ENCODE peak calls at places on chromosome 18, in eight cellular contexts. J is endothelial cell of umbilical vein, Q is neural progenitor cell, P is GM23338, R is mammary epithelial cell, V is astrocyte, H is K562, K is PC-3. I is an unnamed sample.

GRCh38 chr18:62957885-62958472 is 242.6 kb downstream of the PHLPP1 start:
- DNase-seq in K (peak), J (peak), V (no peak), H (no peak), R (peak), Q (peak), P (peak), I (no peak)

GRCh38 chr18:44790860-44791259 is 110.2 kb downstream of the SETBP1 start:
- DNase-seq in R (no peak), H (no peak), V (no peak), Q (no peak), K (no peak), J (no peak), P (no peak), I (no peak)

GRCh38 chr18:39990540-39990939 is 1964.5 kb upstream of the PIK3C3 start:
- DNase-seq in K (no peak), R (no peak), J (no peak), H (no peak), V (no peak), Q (peak), P (peak), I (no peak)

GRCh38 chr18:61277808-61278207 is 55.4 kb upstream of the CDH20 start:
- DNase-seq in J (no peak), Q (no peak), V (no peak), P (no peak), H (no peak), R (no peak), K (no peak), I (no peak)

GRCh38 chr18:54880706-54881105 is 52.4 kb downstream of the RAB27B start:
- DNase-seq in Q (no peak), P (peak), R (peak), K (peak), H (no peak), V (peak), J (no peak), I (peak)

GRCh38 chr18:51195602-51196115 is 1.8 kb downstream of the MEX3C start:
- DNase-seq in J (peak), R (peak), P (peak), Q (peak), V (peak), H (no peak), K (peak), I (no peak)

GRCh38 chr18:68772268-68772667 is 25.6 kb upstream of the CCDC102B start:
- DNase-seq in H (no peak), K (no peak), J (no peak), P (no peak), V (no peak), Q (no peak), R (no peak), I (no peak)

GRCh38 chr18:40555914-40556313 is 1399.1 kb upstream of the PIK3C3 start:
- DNase-seq in J (no peak), P (no peak), K (no peak), R (no peak), Q (no peak), V (no peak), H (no peak), I (no peak)

GRCh38 chr18:74128114-74128513 is 19.5 kb downstream of the FBXO15 start:
- DNase-seq in P (no peak), J (no peak), R (no peak), Q (peak), K (no peak), H (no peak), V (no peak), I (no peak)

GRCh38 chr18:62387257-62387656 is 62.1 kb downstream of the TNFRSF11A start:
- DNase-seq in H (no peak), Q (no peak), P (no peak), K (peak), V (no peak), R (no peak), J (no peak), I (no peak)

GRCh38 chr18:35697869-35698268 is 116.3 kb downstream of the GALNT1 start:
- DNase-seq in K (no peak), V (peak), J (no peak), P (no peak), H (no peak), R (peak), Q (no peak), I (peak)

GRCh38 chr18:9418047-9418690 is 57.1 kb upstream of the RALBP1 start:
- DNase-seq in J (no peak), H (no peak), Q (no peak), R (no peak), K (no peak), V (no peak), P (peak), I (no peak)

GRCh38 chr18:23386317-23386716 is 66.8 kb upstream of the RIOK3 start:
- DNase-seq in V (peak), J (no peak), H (no peak), Q (no peak), R (peak), P (no peak), K (peak), I (no peak)

GRCh38 chr18:62603211-62603610 is 80.4 kb downstream of the ZCCHC2 start:
- DNase-seq in J (no peak), H (no peak), K (no peak), Q (no peak), P (no peak), R (no peak), V (no peak), I (no peak)

GRCh38 chr18:11034816-11035215 is 114.6 kb downstream of the PIEZO2 start:
- DNase-seq in P (no peak), V (no peak), R (no peak), H (no peak), J (no peak), K (no peak), Q (no peak), I (no peak)

GRCh38 chr18:43932140-43932539 is 654.9 kb upstream of the SYT4 start:
- DNase-seq in P (no peak), R (no peak), K (no peak), H (no peak), Q (no peak), J (no peak), V (peak), I (no peak)

GRCh38 chr18:61765097-61765496 is 127.7 kb downstream of the RNF152 start:
- DNase-seq in K (no peak), P (peak), R (peak), J (no peak), V (peak), H (no peak), Q (peak), I (no peak)

GRCh38 chr18:47036298-47036874 is 965 bp upstream of the ELOA2 start:
- DNase-seq in J (peak), K (peak), P (peak), Q (peak), V (peak), R (peak), H (peak), I (no peak)

GRCh38 chr18:55819448-55819847 is 231.5 kb upstream of the TCF4 start:
- DNase-seq in P (no peak), J (no peak), R (no peak), K (no peak), H (no peak), Q (no peak), V (no peak), I (no peak)

GRCh38 chr18:22977847-22978701 is 44.9 kb downstream of the RBBP8 start:
- DNase-seq in J (peak), Q (no peak), H (no peak), P (no peak), V (peak), R (peak), K (peak), I (peak)

GRCh38 chr18:58893388-58894099 is 28.9 kb downstream of the ZNF532 start:
- DNase-seq in V (no peak), P (no peak), Q (no peak), J (no peak), K (peak), R (peak), H (no peak), I (peak)

GRCh38 chr18:10412933-10413332 is 41.5 kb upstream of the APCDD1 start:
- DNase-seq in V (no peak), K (no peak), R (peak), H (no peak), J (no peak), Q (no peak), P (no peak), I (peak)

GRCh38 chr18:2537281-2537680 is 34.0 kb downstream of the METTL4 start:
- DNase-seq in K (no peak), Q (no peak), V (no peak), R (no peak), P (no peak), J (no peak), H (no peak), I (no peak)

GRCh38 chr18:13700153-13700552 is 26.2 kb downstream of the FAM210A start:
- DNase-seq in Q (no peak), H (no peak), P (no peak), R (no peak), K (no peak), V (no peak), J (no peak), I (no peak)

GRCh38 chr18:56992777-56993176 is 154.1 kb upstream of the BOD1L2 start:
- DNase-seq in K (peak), Q (no peak), R (peak), P (no peak), J (no peak), H (no peak), V (peak), I (no peak)

GRCh38 chr18:54357082-54357659 is 487 bp downstream of the STARD6 start:
- DNase-seq in V (no peak), J (peak), R (peak), P (no peak), H (no peak), K (no peak), Q (no peak), I (no peak)

GRCh38 chr18:33804258-33804657 is 226.2 kb downstream of the ASXL3 start:
- DNase-seq in P (no peak), Q (no peak), J (no peak), V (peak), R (peak), K (peak), H (no peak), I (peak)

GRCh38 chr18:4181882-4182568 is 273.1 kb downstream of the DLGAP1 start:
- DNase-seq in V (no peak), J (no peak), R (no peak), K (no peak), H (no peak), P (peak), Q (peak), I (no peak)

GRCh38 chr18:9617006-9617542 is 2.7 kb upstream of the PPP4R1 start:
- DNase-seq in J (peak), H (no peak), Q (no peak), P (no peak), K (peak), V (no peak), R (no peak), I (no peak)

DNA sequence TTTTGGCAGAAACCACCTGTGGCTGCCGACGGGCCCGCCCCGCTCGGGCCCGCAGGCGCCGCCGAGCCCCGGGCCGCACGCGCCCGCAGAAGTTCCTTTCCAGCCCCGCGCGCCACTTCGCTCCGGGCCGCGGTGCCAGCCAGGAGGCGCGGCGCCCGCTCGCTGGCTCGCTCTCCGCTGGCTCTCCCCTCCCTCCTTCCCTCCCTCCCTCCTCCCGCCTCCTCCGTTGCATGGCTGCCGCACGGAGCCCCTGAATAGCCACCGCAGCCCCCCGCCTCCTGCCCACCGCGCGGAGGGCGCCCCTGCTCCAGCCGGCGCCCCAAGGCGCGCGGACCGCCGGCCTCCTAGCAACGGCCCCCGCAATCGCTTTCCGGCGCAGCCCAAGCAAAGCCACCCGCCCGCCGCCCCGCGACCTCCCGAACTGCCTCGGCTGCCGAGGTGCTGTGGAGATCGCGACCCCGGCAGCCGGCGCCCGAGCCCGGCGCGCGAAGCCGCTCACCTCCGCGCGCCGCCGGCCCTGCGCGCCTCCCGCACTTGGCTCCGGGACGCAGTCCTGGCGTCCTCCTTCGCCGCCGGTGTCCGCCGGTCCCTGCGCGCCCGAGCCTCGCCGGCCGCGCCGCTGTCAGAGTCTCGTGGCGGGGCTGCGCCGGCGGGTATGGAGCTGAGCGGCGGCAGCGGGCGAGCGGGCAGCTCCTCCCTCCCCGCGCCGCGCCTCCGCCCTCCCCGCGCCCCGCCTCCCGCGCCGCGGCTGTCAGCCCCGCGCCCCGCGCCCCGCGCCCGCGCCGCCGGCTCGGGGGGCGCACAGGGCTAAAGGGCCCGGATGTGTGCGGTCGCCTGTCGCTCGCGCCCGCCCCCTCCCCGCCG is at the start of gene ZBTB7C:
- DNase-seq in Q (peak), H (peak), J (peak), P (peak), V (no peak), K (no peak), R (peak), I (no peak)
- TF ChIP-seq EZH2 in Q (no peak), H (no peak), J (peak), P (no peak), V (no peak), K (no peak), R (no peak), I (no peak)

GRCh38 chr18:29145993-29146539 is 969.1 kb upstream of the CDH2 start:
- DNase-seq in H (no peak), V (no peak), Q (no peak), R (no peak), J (no peak), K (no peak), P (no peak), I (no peak)

GRCh38 chr18:29147944-29148343 is 971.0 kb upstream of the CDH2 start:
- DNase-seq in K (peak), Q (peak), V (peak), R (peak), J (peak), H (no peak), P (peak), I (no peak)
- H3K27ac ChIP-seq in K (no peak), Q (no peak), V (no peak), R (no peak), J (no peak), H (no peak), P (no peak), I (no peak)

DNA sequence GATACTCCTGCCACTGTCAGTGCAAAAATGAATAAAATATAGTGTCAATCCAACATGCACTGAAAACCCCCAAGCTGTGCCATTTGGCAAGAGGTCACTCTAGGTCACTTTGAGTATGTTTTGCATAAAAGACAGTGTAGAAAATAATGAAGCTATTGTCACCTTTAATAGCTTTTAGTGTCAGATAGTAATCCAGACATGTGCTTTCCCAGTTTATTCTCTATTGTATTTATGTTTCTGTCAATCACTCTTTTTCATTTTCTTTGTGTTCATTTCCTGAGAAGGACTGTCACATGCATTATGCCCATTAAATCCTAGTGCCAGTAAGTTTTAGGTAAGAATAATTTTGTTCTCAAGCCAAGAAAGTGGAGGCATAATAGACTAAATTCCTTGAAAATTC is 1073.9 kb upstream of the CDH2 start:
- DNase-seq in R (no peak), V (no peak), Q (no peak), J (no peak), H (no peak), P (no peak), K (no peak), I (no peak)
- H3K4me3 ChIP-seq in R (no peak), V (no peak), Q (no peak), J (no peak), H (no peak), P (no peak), K (no peak), I (no peak)

DNA sequence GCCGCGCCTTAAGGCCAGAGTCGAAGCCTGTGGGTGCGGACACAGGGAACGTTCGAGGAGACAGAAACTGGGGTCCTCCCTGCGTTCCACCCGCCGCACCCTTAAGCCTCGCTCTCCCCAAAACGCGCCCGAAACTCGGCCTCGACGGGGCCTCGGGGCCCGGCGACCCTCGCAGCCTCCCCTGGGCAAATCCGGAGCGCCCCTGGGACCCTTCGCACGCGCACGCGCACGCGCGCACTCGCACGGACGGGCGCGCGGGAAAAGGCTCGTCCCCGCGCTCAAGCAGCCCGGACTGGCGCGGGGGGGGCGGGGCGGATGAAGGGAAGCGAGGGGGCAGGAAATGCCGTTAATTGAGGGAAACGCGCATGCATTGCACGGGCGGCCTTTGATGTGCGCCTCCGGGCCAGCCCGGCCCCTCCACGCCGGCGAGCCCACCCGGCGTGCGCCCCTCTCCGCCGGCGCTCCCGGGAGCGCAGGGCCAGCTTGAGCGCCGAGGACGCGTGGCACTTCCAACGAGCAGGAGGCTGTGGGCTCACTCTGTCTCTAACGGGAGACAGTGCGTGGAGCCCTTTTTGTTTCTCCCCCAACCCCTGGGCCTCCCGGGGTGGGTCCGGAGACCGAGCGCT is 5.4 kb upstream of the SALL3 start:
- DNase-seq in J (no peak), K (no peak), Q (peak), P (peak), V (no peak), H (no peak), R (no peak), I (no peak)
- TF ChIP-seq EZH2 in J (peak), K (peak), Q (peak), P (peak), V (peak), H (no peak), R (no peak), I (no peak)

DNA sequence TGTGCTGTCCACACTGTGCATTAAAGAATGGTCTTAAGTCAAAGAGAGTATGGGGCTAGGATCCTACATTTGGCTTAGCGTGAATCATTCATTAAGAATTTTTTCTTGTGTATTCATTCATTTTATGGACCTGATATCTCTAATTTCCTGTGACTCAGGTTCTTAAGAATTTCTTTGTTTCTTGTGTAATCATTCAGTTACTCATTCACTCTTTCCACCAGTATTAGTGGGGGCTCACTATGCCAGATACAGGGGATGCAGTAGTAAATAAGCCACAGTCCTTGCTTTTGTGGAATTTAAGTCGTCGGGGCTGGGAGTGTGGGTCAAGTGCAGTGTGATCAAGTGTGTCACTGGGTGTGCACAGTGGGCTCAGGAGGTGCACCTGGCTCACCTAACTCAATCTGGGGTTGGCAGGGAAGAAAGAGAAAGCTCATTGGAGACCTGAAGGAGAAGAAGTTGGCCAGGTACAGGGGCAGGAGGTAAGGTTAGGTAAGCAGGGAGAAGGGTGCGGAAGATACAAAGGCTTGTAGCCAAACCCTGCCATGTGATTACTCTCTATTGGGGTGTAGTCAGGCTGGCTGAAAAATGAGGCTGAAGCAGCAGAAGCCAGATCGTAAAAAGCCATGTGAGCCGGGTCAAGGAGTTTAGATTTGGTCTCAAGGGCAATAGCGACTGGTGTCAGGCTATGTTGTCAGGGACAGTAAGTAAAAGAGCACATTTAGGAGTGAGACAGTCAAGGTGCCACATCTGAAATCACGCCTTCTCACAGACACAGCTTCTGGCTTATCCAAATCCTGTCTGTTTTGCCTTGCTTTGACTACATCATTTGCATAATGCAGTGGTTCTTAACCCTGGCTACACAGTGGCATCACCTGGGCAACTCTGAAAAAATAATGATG is 67.2 kb downstream of the KCTD1 start:
- DNase-seq in V (peak), R (peak), Q (no peak), K (peak), J (peak), P (no peak), H (no peak), I (peak)
- H3K27ac ChIP-seq in V (peak), R (peak), Q (no peak), K (peak), J (peak), P (no peak), H (no peak), I (peak)

GRCh38 chr18:12281861-12282260 is 26.2 kb upstream of the TUBB6 start:
- DNase-seq in Q (no peak), H (no peak), J (no peak), V (no peak), R (no peak), K (no peak), P (no peak), I (no peak)

GRCh38 chr18:12278153-12278764 is 24.1 kb downstream of the CIDEA start:
- DNase-seq in K (peak), R (peak), J (no peak), H (no peak), Q (peak), P (peak), V (no peak), I (no peak)

GRCh38 chr18:12279781-12280531 is 25.8 kb downstream of the CIDEA start:
- DNase-seq in V (no peak), K (no peak), H (no peak), Q (no peak), R (no peak), P (no peak), J (no peak), I (no peak)

GRCh38 chr18:12276736-12277554 is 22.8 kb downstream of the CIDEA start:
- DNase-seq in R (no peak), J (no peak), H (no peak), Q (no peak), V (no peak), P (no peak), K (no peak), I (no peak)

GRCh38 chr18:12278765-12279682 is 24.9 kb downstream of the CIDEA start:
- DNase-seq in J (peak), V (peak), R (peak), Q (peak), K (no peak), P (peak), H (no peak), I (no peak)
- H3K4me3 ChIP-seq in J (peak), V (peak), R (peak), Q (no peak), K (no peak), P (peak), H (no peak), I (no peak)

GRCh38 chr18:6113650-6114049 is 218.3 kb upstream of the TMEM200C start:
- DNase-seq in K (no peak), R (no peak), J (no peak), Q (no peak), V (no peak), P (no peak), H (no peak), I (no peak)

GRCh38 chr18:6115710-6116109 is 220.4 kb upstream of the TMEM200C start:
- DNase-seq in V (no peak), Q (no peak), R (no peak), H (no peak), P (no peak), K (no peak), J (no peak), I (no peak)

GRCh38 chr18:6120820-6121279 is 225.5 kb upstream of the TMEM200C start:
- DNase-seq in Q (no peak), H (no peak), V (no peak), K (peak), P (no peak), R (no peak), J (no peak), I (no peak)

GRCh38 chr18:6118080-6118479 is 222.8 kb upstream of the TMEM200C start:
- DNase-seq in Q (no peak), V (no peak), P (no peak), R (no peak), K (peak), H (no peak), J (no peak), I (no peak)
- TF ChIP-seq EZH2 in Q (no peak), V (no peak), P (no peak), R (no peak), K (no peak), H (no peak), J (no peak), I (no peak)